ENCODE peak calls at places on chromosome 7, in nine cellular contexts. One of them, this sample, is unnamed.

GRCh38 chr7:76303057-76303828 is 770 bp downstream of the HSPB1 start:
- DNase-seq in GM23338: peak; percentile 98
- DNase-seq in IMR-90: peak; percentile 92
- DNase-seq in transverse colon: peak; percentile 88
- DNase-seq in pancreas: peak; percentile 89
- DNase-seq in naive thymus-derived CD4-positive, alpha-beta T cell: peak; percentile 68
- DNase-seq in fibroblast of lung: peak; percentile 90
- DNase-seq in mesenchymal stem cell: peak; percentile 91
- DNase-seq in hepatocyte: peak; percentile 96
- DNase-seq in this sample: peak; percentile 65

GRCh38 chr7:157693071-157693520 is 356.3 kb downstream of the DNAJB6 start:
- DNase-seq in GM23338: no peak
- DNase-seq in IMR-90: no peak
- DNase-seq in transverse colon: no peak
- DNase-seq in pancreas: no peak
- DNase-seq in naive thymus-derived CD4-positive, alpha-beta T cell: no peak
- DNase-seq in fibroblast of lung: no peak
- DNase-seq in mesenchymal stem cell: no peak
- DNase-seq in hepatocyte: no peak
- DNase-seq in this sample: no peak

GRCh38 chr7:132866551-132866950 is 215.3 kb downstream of the CHCHD3 start:
- DNase-seq in GM23338: no peak
- DNase-seq in IMR-90: no peak
- DNase-seq in transverse colon: no peak
- DNase-seq in pancreas: no peak
- DNase-seq in naive thymus-derived CD4-positive, alpha-beta T cell: no peak
- DNase-seq in fibroblast of lung: no peak
- DNase-seq in mesenchymal stem cell: no peak
- DNase-seq in hepatocyte: no peak
- DNase-seq in this sample: no peak

GRCh38 chr7:91351374-91351773 is 87.1 kb downstream of the FZD1 start:
- DNase-seq in GM23338: no peak
- DNase-seq in IMR-90: peak; percentile 54
- DNase-seq in transverse colon: no peak
- DNase-seq in pancreas: no peak
- DNase-seq in naive thymus-derived CD4-positive, alpha-beta T cell: no peak
- DNase-seq in fibroblast of lung: peak; percentile 87
- DNase-seq in mesenchymal stem cell: peak; percentile 42
- DNase-seq in hepatocyte: no peak
- DNase-seq in this sample: no peak

GRCh38 chr7:11605749-11606148 is 226.2 kb downstream of the THSD7A start:
- DNase-seq in GM23338: no peak
- DNase-seq in IMR-90: no peak
- DNase-seq in transverse colon: no peak
- DNase-seq in pancreas: no peak
- DNase-seq in naive thymus-derived CD4-positive, alpha-beta T cell: no peak
- DNase-seq in fibroblast of lung: no peak
- DNase-seq in mesenchymal stem cell: no peak
- DNase-seq in hepatocyte: no peak
- DNase-seq in this sample: no peak

GRCh38 chr7:46461334-46461777 is 540.3 kb upstream of the IGFBP3 start:
- DNase-seq in GM23338: no peak
- DNase-seq in IMR-90: peak; percentile 81
- DNase-seq in transverse colon: no peak
- DNase-seq in pancreas: no peak
- DNase-seq in naive thymus-derived CD4-positive, alpha-beta T cell: no peak
- DNase-seq in fibroblast of lung: peak; percentile 61
- DNase-seq in mesenchymal stem cell: peak; percentile 77
- DNase-seq in hepatocyte: peak; percentile 40
- DNase-seq in this sample: no peak

GRCh38 chr7:51019891-51020855 is 237.5 kb upstream of the GRB10 start:
- DNase-seq in GM23338: no peak
- DNase-seq in IMR-90: peak; percentile 41
- DNase-seq in transverse colon: no peak
- DNase-seq in pancreas: peak; percentile 90
- DNase-seq in naive thymus-derived CD4-positive, alpha-beta T cell: no peak
- DNase-seq in fibroblast of lung: peak; percentile 32
- DNase-seq in mesenchymal stem cell: peak; percentile 71
- DNase-seq in hepatocyte: no peak
- DNase-seq in this sample: no peak

GRCh38 chr7:31105256-31105950 is 53.3 kb downstream of the ADCYAP1R1 start:
- DNase-seq in GM23338: no peak
- DNase-seq in IMR-90: no peak
- DNase-seq in transverse colon: no peak
- DNase-seq in pancreas: no peak
- DNase-seq in naive thymus-derived CD4-positive, alpha-beta T cell: no peak
- DNase-seq in fibroblast of lung: no peak
- DNase-seq in mesenchymal stem cell: no peak
- DNase-seq in hepatocyte: no peak
- DNase-seq in this sample: no peak

GRCh38 chr7:27615420-27616185 is 47.1 kb downstream of the HIBADH start:
- DNase-seq in GM23338: no peak
- DNase-seq in IMR-90: no peak
- DNase-seq in transverse colon: no peak
- DNase-seq in pancreas: no peak
- DNase-seq in naive thymus-derived CD4-positive, alpha-beta T cell: no peak
- DNase-seq in fibroblast of lung: no peak
- DNase-seq in mesenchymal stem cell: peak; percentile 24
- DNase-seq in hepatocyte: no peak
- DNase-seq in this sample: no peak

GRCh38 chr7:155227788-155228458 is 69.8 kb upstream of the INSIG1 start:
- DNase-seq in GM23338: peak; percentile 62
- DNase-seq in IMR-90: no peak
- DNase-seq in transverse colon: no peak
- DNase-seq in pancreas: no peak
- DNase-seq in naive thymus-derived CD4-positive, alpha-beta T cell: no peak
- DNase-seq in fibroblast of lung: no peak
- DNase-seq in mesenchymal stem cell: no peak
- DNase-seq in hepatocyte: no peak
- DNase-seq in this sample: no peak

GRCh38 chr7:118870187-118870586 is 645.7 kb downstream of the ANKRD7 start:
- DNase-seq in GM23338: peak; percentile 76
- DNase-seq in IMR-90: no peak
- DNase-seq in transverse colon: no peak
- DNase-seq in pancreas: no peak
- DNase-seq in naive thymus-derived CD4-positive, alpha-beta T cell: no peak
- DNase-seq in fibroblast of lung: no peak
- DNase-seq in mesenchymal stem cell: peak; percentile 14
- DNase-seq in hepatocyte: no peak
- DNase-seq in this sample: no peak

GRCh38 chr7:86647340-86648094 is 3.8 kb downstream of the GRM3 start:
- DNase-seq in GM23338: no peak
- DNase-seq in IMR-90: no peak
- DNase-seq in transverse colon: no peak
- DNase-seq in pancreas: no peak
- DNase-seq in naive thymus-derived CD4-positive, alpha-beta T cell: no peak
- DNase-seq in fibroblast of lung: no peak
- DNase-seq in mesenchymal stem cell: no peak
- DNase-seq in hepatocyte: no peak
- DNase-seq in this sample: no peak

GRCh38 chr7:86644282-86645173 is 819 bp downstream of the GRM3 start:
- DNase-seq in GM23338: peak; percentile 67
- DNase-seq in IMR-90: no peak
- DNase-seq in transverse colon: no peak
- DNase-seq in pancreas: peak; percentile 11
- DNase-seq in naive thymus-derived CD4-positive, alpha-beta T cell: no peak
- DNase-seq in fibroblast of lung: no peak
- DNase-seq in mesenchymal stem cell: no peak
- DNase-seq in hepatocyte: no peak
- DNase-seq in this sample: no peak

GRCh38 chr7:86645676-86646276 is 2.1 kb downstream of the GRM3 start:
- DNase-seq in GM23338: no peak
- DNase-seq in IMR-90: no peak
- DNase-seq in transverse colon: no peak
- DNase-seq in pancreas: no peak
- DNase-seq in naive thymus-derived CD4-positive, alpha-beta T cell: no peak
- DNase-seq in fibroblast of lung: no peak
- DNase-seq in mesenchymal stem cell: no peak
- DNase-seq in hepatocyte: no peak
- DNase-seq in this sample: no peak

GRCh38 chr7:86645174-86645566 is 1.5 kb downstream of the GRM3 start:
- DNase-seq in GM23338: peak; percentile 30
- DNase-seq in IMR-90: no peak
- DNase-seq in transverse colon: no peak
- DNase-seq in pancreas: no peak
- DNase-seq in naive thymus-derived CD4-positive, alpha-beta T cell: no peak
- DNase-seq in fibroblast of lung: no peak
- DNase-seq in mesenchymal stem cell: no peak
- DNase-seq in hepatocyte: no peak
- DNase-seq in this sample: no peak

GRCh38 chr7:86643478-86644281 is at the start of gene GRM3:
- DNase-seq in GM23338: peak; percentile 91
- DNase-seq in IMR-90: no peak
- DNase-seq in transverse colon: no peak
- DNase-seq in pancreas: no peak
- DNase-seq in naive thymus-derived CD4-positive, alpha-beta T cell: no peak
- DNase-seq in fibroblast of lung: peak; percentile 0
- DNase-seq in mesenchymal stem cell: no peak
- DNase-seq in hepatocyte: peak; percentile 23
- DNase-seq in this sample: no peak
- H3K4me3 ChIP-seq in GM23338: peak within 1 kb of the TSS; percentile 86
- H3K4me3 ChIP-seq in IMR-90: no peak within 1 kb of the TSS
- H3K4me3 ChIP-seq in transverse colon: no peak within 1 kb of the TSS
- H3K4me3 ChIP-seq in pancreas: no peak within 1 kb of the TSS
- H3K4me3 ChIP-seq in naive thymus-derived CD4-positive, alpha-beta T cell: no peak within 1 kb of the TSS
- H3K4me3 ChIP-seq in fibroblast of lung: peak within 1 kb of the TSS; percentile 16
- H3K4me3 ChIP-seq in mesenchymal stem cell: no peak within 1 kb of the TSS
- H3K4me3 ChIP-seq in hepatocyte: no peak within 1 kb of the TSS
- H3K4me3 ChIP-seq in this sample: no peak within 1 kb of the TSS

DNA sequence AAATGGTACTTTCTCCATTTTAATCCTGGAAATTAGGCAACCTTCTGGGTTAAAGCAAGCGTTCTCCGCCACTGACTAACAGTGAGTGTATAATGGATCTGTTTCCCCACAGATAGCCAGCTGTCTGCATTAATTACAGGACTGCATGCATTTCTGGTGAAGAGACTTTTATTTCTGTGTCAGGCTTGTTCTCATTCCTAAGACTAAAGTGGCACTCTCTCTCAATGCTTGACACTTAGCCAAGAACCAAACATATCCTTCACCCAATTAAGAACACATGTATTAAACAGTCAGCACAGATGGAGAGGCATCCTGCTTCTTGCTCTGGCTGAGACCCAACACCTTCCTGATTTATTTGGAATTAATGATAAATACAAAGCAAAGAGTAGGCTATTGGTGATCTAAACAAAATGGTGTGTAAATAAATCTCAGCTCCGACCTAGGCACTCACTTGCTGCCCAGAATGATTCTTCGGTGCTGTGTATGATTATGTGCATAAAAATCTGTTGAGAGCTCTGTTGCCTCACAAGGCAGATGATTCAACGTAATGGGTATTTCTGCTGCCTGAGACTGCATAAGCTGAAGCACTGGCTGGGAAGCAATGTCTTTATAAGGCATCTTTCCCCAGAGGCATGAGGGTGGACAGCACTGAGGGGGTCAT is 16.8 kb downstream of the CALU start:
- DNase-seq in GM23338: no peak
- DNase-seq in IMR-90: peak; percentile 96
- DNase-seq in transverse colon: no peak
- DNase-seq in pancreas: no peak
- DNase-seq in naive thymus-derived CD4-positive, alpha-beta T cell: no peak
- DNase-seq in fibroblast of lung: peak; percentile 94
- DNase-seq in mesenchymal stem cell: peak; percentile 84
- DNase-seq in hepatocyte: no peak
- DNase-seq in this sample: no peak
- H3K36me3 ChIP-seq in GM23338: peaks cover 65% of the 10 kb centered on the region
- H3K36me3 ChIP-seq in IMR-90: peaks cover 40% of the 10 kb centered on the region
- H3K36me3 ChIP-seq in transverse colon: peaks cover 43% of the 10 kb centered on the region
- H3K36me3 ChIP-seq in pancreas: no peaks in the 10 kb centered on the region
- H3K36me3 ChIP-seq in naive thymus-derived CD4-positive, alpha-beta T cell: no peaks in the 10 kb centered on the region
- H3K36me3 ChIP-seq in fibroblast of lung: peaks cover 12% of the 10 kb centered on the region
- H3K36me3 ChIP-seq in mesenchymal stem cell: peaks cover 86% of the 10 kb centered on the region
- H3K36me3 ChIP-seq in hepatocyte: peaks cover 6% of the 10 kb centered on the region
- H3K36me3 ChIP-seq in this sample: peaks cover 12% of the 10 kb centered on the region

DNA sequence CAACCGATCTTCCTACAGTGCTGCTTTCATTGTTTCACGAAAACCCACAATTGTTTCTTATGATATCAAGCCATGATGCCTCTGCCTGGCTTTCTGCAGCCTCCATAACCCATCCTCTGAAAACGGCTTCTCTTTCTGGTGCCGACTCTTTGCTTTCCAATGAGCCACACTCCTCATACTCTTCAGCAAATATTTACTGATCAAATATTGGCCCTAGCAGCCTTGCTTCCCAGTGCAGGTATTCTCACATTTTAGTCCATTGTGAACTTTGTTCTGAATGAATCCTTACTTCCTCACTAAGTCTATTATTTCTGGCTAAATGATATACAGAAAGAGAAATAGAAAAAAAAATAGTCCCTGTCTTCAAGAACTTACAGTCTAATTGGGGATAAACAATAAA is 35.5 kb downstream of the LAMB1 start:
- DNase-seq in GM23338: no peak
- DNase-seq in IMR-90: no peak
- DNase-seq in transverse colon: no peak
- DNase-seq in pancreas: no peak
- DNase-seq in naive thymus-derived CD4-positive, alpha-beta T cell: no peak
- DNase-seq in fibroblast of lung: no peak
- DNase-seq in mesenchymal stem cell: no peak
- DNase-seq in hepatocyte: no peak
- DNase-seq in this sample: no peak
- H3K27ac ChIP-seq in GM23338: no peak overlapping the region
- H3K27ac ChIP-seq in IMR-90: no peak overlapping the region
- H3K27ac ChIP-seq in transverse colon: no peak overlapping the region
- H3K27ac ChIP-seq in pancreas: no peak overlapping the region
- H3K27ac ChIP-seq in naive thymus-derived CD4-positive, alpha-beta T cell: no peak overlapping the region
- H3K27ac ChIP-seq in fibroblast of lung: no peak overlapping the region
- H3K27ac ChIP-seq in mesenchymal stem cell: peak overlapping the region; percentile 76
- H3K27ac ChIP-seq in hepatocyte: peak overlapping the region; percentile 36
- H3K27ac ChIP-seq in this sample: no peak overlapping the region

GRCh38 chr7:101819913-101820522 is 2.6 kb downstream of the CUX1 start:
- DNase-seq in GM23338: no peak
- DNase-seq in IMR-90: no peak
- DNase-seq in transverse colon: no peak
- DNase-seq in pancreas: no peak
- DNase-seq in naive thymus-derived CD4-positive, alpha-beta T cell: no peak
- DNase-seq in fibroblast of lung: no peak
- DNase-seq in mesenchymal stem cell: no peak
- DNase-seq in hepatocyte: no peak
- DNase-seq in this sample: no peak

GRCh38 chr7:101817930-101818698 is 688 bp downstream of the CUX1 start:
- DNase-seq in GM23338: no peak
- DNase-seq in IMR-90: peak; percentile 47
- DNase-seq in transverse colon: no peak
- DNase-seq in pancreas: no peak
- DNase-seq in naive thymus-derived CD4-positive, alpha-beta T cell: no peak
- DNase-seq in fibroblast of lung: peak; percentile 30
- DNase-seq in mesenchymal stem cell: peak; percentile 36
- DNase-seq in hepatocyte: no peak
- DNase-seq in this sample: no peak

GRCh38 chr7:101818699-101819071 is 1.3 kb downstream of the CUX1 start:
- DNase-seq in GM23338: no peak
- DNase-seq in IMR-90: no peak
- DNase-seq in transverse colon: no peak
- DNase-seq in pancreas: no peak
- DNase-seq in naive thymus-derived CD4-positive, alpha-beta T cell: no peak
- DNase-seq in fibroblast of lung: no peak
- DNase-seq in mesenchymal stem cell: no peak
- DNase-seq in hepatocyte: no peak
- DNase-seq in this sample: no peak

GRCh38 chr7:101820703-101821102 is 3.3 kb downstream of the CUX1 start:
- DNase-seq in GM23338: no peak
- DNase-seq in IMR-90: no peak
- DNase-seq in transverse colon: no peak
- DNase-seq in pancreas: no peak
- DNase-seq in naive thymus-derived CD4-positive, alpha-beta T cell: no peak
- DNase-seq in fibroblast of lung: no peak
- DNase-seq in mesenchymal stem cell: no peak
- DNase-seq in hepatocyte: no peak
- DNase-seq in this sample: no peak

GRCh38 chr7:101819183-101819582 is 1.8 kb downstream of the CUX1 start:
- DNase-seq in GM23338: no peak
- DNase-seq in IMR-90: no peak
- DNase-seq in transverse colon: no peak
- DNase-seq in pancreas: no peak
- DNase-seq in naive thymus-derived CD4-positive, alpha-beta T cell: no peak
- DNase-seq in fibroblast of lung: no peak
- DNase-seq in mesenchymal stem cell: no peak
- DNase-seq in hepatocyte: no peak
- DNase-seq in this sample: no peak
- H3K4me3 ChIP-seq in GM23338: peak overlapping the region; percentile 63
- H3K4me3 ChIP-seq in IMR-90: no peak overlapping the region
- H3K4me3 ChIP-seq in transverse colon: no peak overlapping the region
- H3K4me3 ChIP-seq in pancreas: no peak overlapping the region
- H3K4me3 ChIP-seq in naive thymus-derived CD4-positive, alpha-beta T cell: no peak overlapping the region
- H3K4me3 ChIP-seq in fibroblast of lung: no peak overlapping the region
- H3K4me3 ChIP-seq in mesenchymal stem cell: no peak overlapping the region
- H3K4me3 ChIP-seq in hepatocyte: peak overlapping the region; percentile 7
- H3K4me3 ChIP-seq in this sample: no peak overlapping the region

This sample was measured in small intestine.